ENCODE peak calls at places on chromosomes 16 and 17, in nine cellular contexts. One of them, this sample, is unnamed.

GRCh38 chr17:7894866-7895265 is 6.3 kb downstream of the CHD3 start:
- DNase-seq in pulmonary artery endothelial cell: no peak
- DNase-seq in cerebellar cortex: no peak
- DNase-seq in CD4-positive, alpha-beta T cell: no peak
- DNase-seq in NCI-H1930: no peak
- DNase-seq in stimulated activated CD4-positive, alpha-beta T cell treated with anti-CD3 and anti-CD28 coated beads, Interleukin-2, amount 100 ng/mL, for 48 hours: no peak
- DNase-seq in psoas muscle: no peak
- DNase-seq in Daoy: no peak
- DNase-seq in DMS153: no peak
- DNase-seq in this sample: no peak

GRCh38 chr16:82801361-82801760 is 174.6 kb downstream of the CDH13 start:
- DNase-seq in psoas muscle: no peak
- DNase-seq in Daoy: no peak
- DNase-seq in cerebellar cortex: no peak
- DNase-seq in CD4-positive, alpha-beta T cell: no peak
- DNase-seq in DMS153: no peak
- DNase-seq in pulmonary artery endothelial cell: no peak
- DNase-seq in stimulated activated CD4-positive, alpha-beta T cell treated with anti-CD3 and anti-CD28 coated beads, Interleukin-2, amount 100 ng/mL, for 48 hours: peak
- DNase-seq in NCI-H1930: no peak
- DNase-seq in this sample: no peak

GRCh38 chr17:67779098-67779672 is 46.1 kb upstream of the BPTF start:
- DNase-seq in stimulated activated CD4-positive, alpha-beta T cell treated with anti-CD3 and anti-CD28 coated beads, Interleukin-2, amount 100 ng/mL, for 48 hours: peak
- DNase-seq in Daoy: peak
- DNase-seq in psoas muscle: peak
- DNase-seq in CD4-positive, alpha-beta T cell: no peak
- DNase-seq in pulmonary artery endothelial cell: no peak
- DNase-seq in DMS153: no peak
- DNase-seq in NCI-H1930: peak
- DNase-seq in cerebellar cortex: peak
- DNase-seq in this sample: no peak

GRCh38 chr16:81937305-81938038 is 73.8 kb downstream of the SDR42E1 start:
- DNase-seq in psoas muscle: no peak
- DNase-seq in pulmonary artery endothelial cell: peak
- DNase-seq in cerebellar cortex: no peak
- DNase-seq in NCI-H1930: no peak
- DNase-seq in Daoy: peak
- DNase-seq in DMS153: peak
- DNase-seq in CD4-positive, alpha-beta T cell: no peak
- DNase-seq in stimulated activated CD4-positive, alpha-beta T cell treated with anti-CD3 and anti-CD28 coated beads, Interleukin-2, amount 100 ng/mL, for 48 hours: no peak
- DNase-seq in this sample: no peak

GRCh38 chr16:10729649-10730048 is 14.0 kb upstream of the NUBP1 start:
- DNase-seq in CD4-positive, alpha-beta T cell: no peak
- DNase-seq in cerebellar cortex: peak
- DNase-seq in Daoy: peak
- DNase-seq in psoas muscle: peak
- DNase-seq in NCI-H1930: no peak
- DNase-seq in stimulated activated CD4-positive, alpha-beta T cell treated with anti-CD3 and anti-CD28 coated beads, Interleukin-2, amount 100 ng/mL, for 48 hours: no peak
- DNase-seq in pulmonary artery endothelial cell: no peak
- DNase-seq in DMS153: peak
- DNase-seq in this sample: peak

GRCh38 chr16:56658476-56658875 is 717 bp downstream of the MT1F start:
- DNase-seq in pulmonary artery endothelial cell: no peak
- DNase-seq in CD4-positive, alpha-beta T cell: no peak
- DNase-seq in stimulated activated CD4-positive, alpha-beta T cell treated with anti-CD3 and anti-CD28 coated beads, Interleukin-2, amount 100 ng/mL, for 48 hours: no peak
- DNase-seq in DMS153: no peak
- DNase-seq in cerebellar cortex: no peak
- DNase-seq in psoas muscle: no peak
- DNase-seq in Daoy: no peak
- DNase-seq in NCI-H1930: no peak
- DNase-seq in this sample: no peak

GRCh38 chr16:68369168-68369567 is 58.3 kb downstream of the PRMT7 start:
- DNase-seq in DMS153: no peak
- DNase-seq in stimulated activated CD4-positive, alpha-beta T cell treated with anti-CD3 and anti-CD28 coated beads, Interleukin-2, amount 100 ng/mL, for 48 hours: no peak
- DNase-seq in NCI-H1930: no peak
- DNase-seq in cerebellar cortex: no peak
- DNase-seq in psoas muscle: no peak
- DNase-seq in pulmonary artery endothelial cell: no peak
- DNase-seq in CD4-positive, alpha-beta T cell: no peak
- DNase-seq in Daoy: no peak
- DNase-seq in this sample: no peak

GRCh38 chr16:13378151-13378550 is 476.8 kb downstream of the SHISA9 start:
- DNase-seq in stimulated activated CD4-positive, alpha-beta T cell treated with anti-CD3 and anti-CD28 coated beads, Interleukin-2, amount 100 ng/mL, for 48 hours: no peak
- DNase-seq in cerebellar cortex: no peak
- DNase-seq in pulmonary artery endothelial cell: no peak
- DNase-seq in CD4-positive, alpha-beta T cell: no peak
- DNase-seq in Daoy: no peak
- DNase-seq in NCI-H1930: no peak
- DNase-seq in DMS153: no peak
- DNase-seq in psoas muscle: no peak
- DNase-seq in this sample: no peak

GRCh38 chr17:64022631-64023063 is 2.2 kb upstream of the ICAM2 start:
- DNase-seq in CD4-positive, alpha-beta T cell: no peak
- DNase-seq in cerebellar cortex: no peak
- DNase-seq in Daoy: no peak
- DNase-seq in DMS153: no peak
- DNase-seq in pulmonary artery endothelial cell: no peak
- DNase-seq in NCI-H1930: no peak
- DNase-seq in psoas muscle: no peak
- DNase-seq in stimulated activated CD4-positive, alpha-beta T cell treated with anti-CD3 and anti-CD28 coated beads, Interleukin-2, amount 100 ng/mL, for 48 hours: no peak
- DNase-seq in this sample: no peak

GRCh38 chr17:68222586-68222985 is 25.3 kb upstream of the AMZ2 start:
- DNase-seq in cerebellar cortex: no peak
- DNase-seq in DMS153: no peak
- DNase-seq in stimulated activated CD4-positive, alpha-beta T cell treated with anti-CD3 and anti-CD28 coated beads, Interleukin-2, amount 100 ng/mL, for 48 hours: no peak
- DNase-seq in NCI-H1930: no peak
- DNase-seq in psoas muscle: no peak
- DNase-seq in CD4-positive, alpha-beta T cell: no peak
- DNase-seq in pulmonary artery endothelial cell: no peak
- DNase-seq in Daoy: no peak
- DNase-seq in this sample: no peak

GRCh38 chr16:4911831-4912422 is 25.0 kb downstream of the PPL start:
- DNase-seq in pulmonary artery endothelial cell: no peak
- DNase-seq in NCI-H1930: no peak
- DNase-seq in CD4-positive, alpha-beta T cell: no peak
- DNase-seq in psoas muscle: no peak
- DNase-seq in stimulated activated CD4-positive, alpha-beta T cell treated with anti-CD3 and anti-CD28 coated beads, Interleukin-2, amount 100 ng/mL, for 48 hours: no peak
- DNase-seq in cerebellar cortex: no peak
- DNase-seq in DMS153: no peak
- DNase-seq in Daoy: no peak
- DNase-seq in this sample: peak

GRCh38 chr16:19507882-19508281 is 14.0 kb downstream of the GDE1 start:
- DNase-seq in CD4-positive, alpha-beta T cell: no peak
- DNase-seq in DMS153: no peak
- DNase-seq in Daoy: no peak
- DNase-seq in stimulated activated CD4-positive, alpha-beta T cell treated with anti-CD3 and anti-CD28 coated beads, Interleukin-2, amount 100 ng/mL, for 48 hours: no peak
- DNase-seq in cerebellar cortex: no peak
- DNase-seq in psoas muscle: no peak
- DNase-seq in pulmonary artery endothelial cell: no peak
- DNase-seq in NCI-H1930: no peak
- DNase-seq in this sample: no peak